ENCODE peak calls at places on chromosomes 16 and 17, in six cellular contexts. V is SK-N-SH, B is K562, L is stomach, A is suprapubic skin, G is ovary. S is an unnamed sample.

GRCh38 chr17:17096438-17097178 is 54.4 kb downstream of the MPRIP start:
- DNase-seq in V (no peak), B (no peak), L (no peak), A (no peak), G (no peak), S (no peak)

GRCh38 chr16:69187891-69188451 is 1.0 kb downstream of the SNTB2 start:
- DNase-seq in V (no peak), B (peak), L (peak), A (peak), G (no peak), S (peak)

GRCh38 chr17:40323731-40324650 is 15.0 kb downstream of the RARA start:
- DNase-seq in V (no peak), B (no peak), L (no peak), A (peak), G (no peak), S (peak)

GRCh38 chr17:16991349-16992009 is 19.6 kb upstream of the TNFRSF13B start:
- DNase-seq in V (peak), B (peak), L (peak), A (peak), G (peak), S (peak)

GRCh38 chr17:29620779-29621500 is 1.8 kb downstream of the CORO6 start:
- DNase-seq in V (no peak), B (no peak), L (no peak), A (no peak), G (no peak), S (no peak)

GRCh38 chr16:49441366-49441780 is 67.8 kb downstream of the C16orf78 start:
- DNase-seq in V (peak), B (no peak), L (peak), A (peak), G (peak), S (peak)

GRCh38 chr17:78990349-78991016 is 10.8 kb upstream of the LGALS3BP start:
- DNase-seq in V (peak), B (no peak), L (no peak), A (peak), G (no peak), S (no peak)

GRCh38 chr17:65389956-65390355 is 171.5 kb downstream of the AXIN2 start:
- DNase-seq in V (no peak), B (no peak), L (no peak), A (no peak), G (no peak), S (no peak)

GRCh38 chr16:70252355-70252988 is 732 bp upstream of the EXOSC6 start:
- DNase-seq in V (peak), B (peak), L (no peak), A (no peak), G (no peak), S (no peak)

GRCh38 chr17:17366941-17367885 is 64.0 kb downstream of the NT5M start:
- DNase-seq in V (no peak), B (no peak), L (no peak), A (no peak), G (no peak), S (no peak)

GRCh38 chr17:5745091-5745820 is 160.9 kb upstream of the NLRP1 start:
- DNase-seq in V (no peak), B (no peak), L (no peak), A (no peak), G (no peak), S (no peak)

GRCh38 chr17:77124192-77124908 is 16.4 kb upstream of the SEC14L1 start:
- DNase-seq in V (no peak), B (no peak), L (peak), A (no peak), G (no peak), S (peak)

GRCh38 chr16:28277537-28278388 is 14.6 kb upstream of the SBK1 start:
- DNase-seq in V (peak), B (peak), L (peak), A (peak), G (peak), S (peak)
- H3K4me3 ChIP-seq in V (peak), B (peak), L (peak), A (peak), G (peak), S (peak)

DNA sequence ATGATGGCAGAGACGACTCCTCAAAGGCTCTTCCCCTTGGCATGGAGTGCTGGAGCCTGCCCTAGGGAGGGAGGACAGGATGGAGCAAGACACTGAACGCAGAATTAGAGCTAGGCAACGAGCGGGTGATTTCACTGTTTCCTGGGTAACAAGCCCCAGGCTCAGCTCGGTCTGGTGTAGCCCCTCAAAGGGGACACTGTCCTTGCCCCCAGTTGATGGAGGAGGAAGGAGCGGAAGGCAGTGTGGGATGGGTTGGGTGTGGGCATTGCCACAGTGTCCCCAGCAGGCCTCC is 31.5 kb upstream of the GAA start:
- DNase-seq in V (no peak), B (no peak), L (no peak), A (no peak), G (peak), S (no peak)
- H3K27ac ChIP-seq in V (no peak), B (no peak), L (no peak), A (peak), G (peak), S (peak)

GRCh38 chr17:37885136-37885535 is 39.1 kb upstream of the TBC1D3K start:
- DNase-seq in V (no peak), B (no peak), L (no peak), A (no peak), G (no peak), S (no peak)
- TF ChIP-seq EP300 in V (no peak), B (no peak), L (no peak), A (no peak), G (no peak), S (no peak)

DNA sequence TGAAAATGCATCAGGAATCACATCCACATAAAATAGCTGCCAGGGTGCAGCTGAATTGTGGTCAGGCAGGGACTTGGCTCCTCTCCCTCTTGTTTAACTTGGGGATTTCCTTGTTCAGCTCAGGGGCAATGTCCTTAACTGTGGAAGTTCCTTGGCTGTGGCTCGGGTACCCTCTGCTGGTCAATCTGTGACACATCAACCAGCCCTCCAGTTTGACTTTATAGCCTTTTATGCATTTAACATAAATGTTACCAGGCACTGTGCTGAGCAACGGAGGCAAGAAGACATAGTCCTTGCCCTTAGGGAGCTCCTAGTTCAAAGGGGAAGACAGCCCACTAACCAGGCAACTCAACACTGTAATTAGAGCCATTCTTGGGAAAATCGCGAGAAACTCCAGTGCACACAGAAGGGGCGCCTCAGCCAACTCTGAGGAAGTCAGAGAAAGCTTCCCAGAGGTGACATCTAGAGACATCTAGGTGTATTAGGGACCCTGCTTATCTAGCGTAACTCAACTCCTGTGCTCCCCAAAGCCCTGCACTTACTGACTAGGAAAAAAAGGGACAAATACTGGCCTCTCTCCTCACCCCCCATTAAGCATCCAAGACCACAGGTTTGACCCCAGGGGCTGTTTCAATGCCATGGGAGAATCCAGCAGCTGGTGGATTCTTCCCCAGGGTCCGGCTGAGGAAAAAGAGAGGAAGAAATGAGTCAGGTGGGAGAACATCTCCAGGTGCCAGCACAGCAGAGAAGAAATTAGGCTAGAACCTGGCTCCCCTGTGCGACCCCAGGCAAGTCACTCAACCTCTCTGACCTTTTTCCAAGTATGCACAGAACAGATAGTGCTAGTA is 17.3 kb upstream of the EEF2K start:
- DNase-seq in V (peak), B (peak), L (peak), A (peak), G (peak), S (no peak)
- H3K4me3 ChIP-seq in V (no peak), B (no peak), L (peak), A (peak), G (no peak), S (no peak)

GRCh38 chr16:56257666-56258359 is 66.5 kb downstream of the GNAO1 start:
- DNase-seq in V (peak), B (no peak), L (no peak), A (no peak), G (no peak), S (no peak)

GRCh38 chr16:56258508-56259424 is 67.5 kb downstream of the GNAO1 start:
- DNase-seq in V (no peak), B (no peak), L (no peak), A (no peak), G (no peak), S (no peak)

GRCh38 chr16:56259425-56259779 is 68.1 kb downstream of the GNAO1 start:
- DNase-seq in V (no peak), B (no peak), L (no peak), A (no peak), G (no peak), S (no peak)

GRCh38 chr16:56255904-56256303 is 64.6 kb downstream of the GNAO1 start:
- DNase-seq in V (no peak), B (no peak), L (no peak), A (no peak), G (no peak), S (no peak)

GRCh38 chr16:56257260-56257659 is 66.0 kb downstream of the GNAO1 start:
- DNase-seq in V (peak), B (no peak), L (peak), A (no peak), G (peak), S (no peak)
- H3K27ac ChIP-seq in V (no peak), B (no peak), L (no peak), A (no peak), G (no peak), S (no peak)

S was measured in upper lobe of left lung.